ENCODE peak calls at places on chromosomes 11 and 22, in ten cellular contexts. M is stimulated activated effector memory CD8-positive, alpha-beta T cell treated with anti-CD3 and anti-CD28 coated beads, Interleukin-12 subunit alpha, Interleukin-12 subunit beta, amount 100 ng/mL, for 72 hours; R is NCI-H1930; A is HT1080; S is brain pericyte; N is sigmoid colon; Z is Calu3; W is bronchial epithelial cell; D is H1; G is stimulated activated CD8-positive, alpha-beta memory T cell treated with anti-CD3 and anti-CD28 coated beads, Interleukin-7, amount 100 ng/mL, for 24 hours. H is an unnamed sample.

GRCh38 chr22:43739851-43740250 is 72.3 kb downstream of the EFCAB6 start:
- DNase-seq in M (no peak), R (no peak), A (no peak), S (no peak), N (no peak), Z (no peak), W (no peak), D (no peak), G (no peak), H (no peak)

GRCh38 chr11:14305649-14306048 is 53.3 kb downstream of the RRAS2 start:
- DNase-seq in M (no peak), R (no peak), A (no peak), S (no peak), N (no peak), Z (no peak), W (no peak), D (no peak), G (no peak), H (no peak)

GRCh38 chr11:71252782-71253730 is 679 bp upstream of the SHANK2 start:
- DNase-seq in M (no peak), R (no peak), A (no peak), S (no peak), N (no peak), Z (peak; percentile 77), W (peak; percentile 88), D (peak; percentile 77), G (no peak), H (peak; percentile 52)

GRCh38 chr11:110092577-110093406 is at the start of gene ZC3H12C:
- DNase-seq in M (peak; percentile 28), R (peak; percentile 63), A (peak; percentile 86), S (no peak), N (peak; percentile 95), Z (peak; percentile 88), W (peak; percentile 84), D (peak; percentile 81), G (no peak), H (peak; percentile 79)

GRCh38 chr11:85595285-85595884 is 31.8 kb downstream of the DLG2 start:
- DNase-seq in M (no peak), R (peak; percentile 29), A (peak; percentile 20), S (peak; percentile 15), N (no peak), Z (no peak), W (peak; percentile 50), D (no peak), G (no peak), H (no peak)

GRCh38 chr22:45598596-45599217 is 72.9 kb upstream of the ATXN10 start:
- DNase-seq in M (no peak), R (no peak), A (no peak), S (no peak), N (peak; percentile 47), Z (no peak), W (no peak), D (no peak), G (no peak), H (no peak)

GRCh38 chr11:69153661-69154060 is 2.1 kb upstream of the SMIM38 start:
- DNase-seq in M (no peak), R (no peak), A (no peak), S (no peak), N (no peak), Z (no peak), W (no peak), D (no peak), G (no peak), H (no peak)

GRCh38 chr11:117664897-117665296 is 132.1 kb downstream of the DSCAML1 start:
- DNase-seq in M (no peak), R (no peak), A (no peak), S (no peak), N (no peak), Z (no peak), W (no peak), D (no peak), G (no peak), H (peak; percentile 29)

GRCh38 chr11:44364596-44364995 is 54.7 kb upstream of the ALX4 start:
- DNase-seq in M (no peak), R (no peak), A (no peak), S (no peak), N (no peak), Z (no peak), W (no peak), D (no peak), G (no peak), H (no peak)

GRCh38 chr22:48359613-48359965 is 1468.1 kb downstream of the BRD1 start:
- DNase-seq in M (no peak), R (no peak), A (no peak), S (no peak), N (no peak), Z (no peak), W (no peak), D (no peak), G (no peak), H (no peak)

GRCh38 chr22:27857441-27857840 is 55.9 kb upstream of the MN1 start:
- DNase-seq in M (no peak), R (no peak), A (no peak), S (no peak), N (no peak), Z (no peak), W (no peak), D (no peak), G (no peak), H (no peak)

GRCh38 chr22:50293441-50294318 is 13.8 kb downstream of the PLXNB2 start:
- DNase-seq in M (no peak), R (no peak), A (peak; percentile 48), S (no peak), N (no peak), Z (peak; percentile 88), W (peak; percentile 33), D (peak; percentile 90), G (no peak), H (peak; percentile 85)

GRCh38 chr22:20807315-20807752 is 33.4 kb downstream of the SERPIND1 start:
- DNase-seq in M (no peak), R (no peak), A (peak; percentile 88), S (peak; percentile 78), N (no peak), Z (no peak), W (peak; percentile 80), D (no peak), G (no peak), H (no peak)

GRCh38 chr22:24505337-24505736 is 10.2 kb downstream of the UPB1 start:
- DNase-seq in M (no peak), R (no peak), A (no peak), S (no peak), N (no peak), Z (no peak), W (no peak), D (no peak), G (no peak), H (no peak)

GRCh38 chr22:20428496-20429253 is 8.9 kb downstream of the SCARF2 start:
- DNase-seq in M (no peak), R (no peak), A (no peak), S (no peak), N (peak; percentile 60), Z (no peak), W (no peak), D (no peak), G (no peak), H (no peak)

GRCh38 chr11:65206441-65206841 is 24.7 kb downstream of the CAPN1 start:
- DNase-seq in M (no peak), R (no peak), A (no peak), S (no peak), N (peak; percentile 54), Z (no peak), W (no peak), D (no peak), G (no peak), H (no peak)

GRCh38 chr11:29352273-29352672 is 664.6 kb downstream of the KCNA4 start:
- DNase-seq in M (no peak), R (no peak), A (no peak), S (no peak), N (no peak), Z (no peak), W (no peak), D (no peak), G (no peak), H (peak; percentile 26)